ENCODE peak calls at places on chromosome 3, in seven cellular contexts. C is IMR-90, K is H9, S is neuronal stem cell, F is mesendoderm, G is mesenchymal stem cell, Y is trophoblast cell. D is an unnamed sample.

GRCh38 chr3:131526801-131527347 is 24.1 kb upstream of the MRPL3 start:
- DNase-seq in C (peak), K (peak), S (peak), F (peak), G (peak), Y (peak), D (peak)

GRCh38 chr3:138573138-138573537 is 20.9 kb downstream of the CEP70 start:
- DNase-seq in C (no peak), K (no peak), S (no peak), F (no peak), G (no peak), Y (no peak), D (no peak)

GRCh38 chr3:175163686-175164085 is 304.6 kb downstream of the NAALADL2 start:
- DNase-seq in C (no peak), K (no peak), S (no peak), F (no peak), G (no peak), Y (no peak), D (no peak)

GRCh38 chr3:125163739-125164601 is 48.6 kb downstream of the SLC12A8 start:
- DNase-seq in C (no peak), K (peak), S (no peak), F (peak), G (peak), Y (peak), D (no peak)

GRCh38 chr3:123444023-123444422 is 4.9 kb downstream of the ADCY5 start:
- DNase-seq in C (no peak), K (no peak), S (no peak), F (peak), G (no peak), Y (no peak), D (no peak)

GRCh38 chr3:41836360-41837134 is 125.4 kb downstream of the ULK4 start:
- DNase-seq in C (peak), K (no peak), S (no peak), F (no peak), G (no peak), Y (no peak), D (no peak)

GRCh38 chr3:181075098-181075497 is 85.6 kb upstream of the DNAJC19 start:
- DNase-seq in C (no peak), K (peak), S (no peak), F (peak), G (no peak), Y (no peak), D (no peak)

GRCh38 chr3:52846427-52846983 is 11.7 kb upstream of the MUSTN1 start:
- DNase-seq in C (no peak), K (no peak), S (no peak), F (no peak), G (no peak), Y (no peak), D (no peak)

GRCh38 chr3:56887402-56888025 is 85.8 kb upstream of the ARHGEF3 start:
- DNase-seq in C (no peak), K (no peak), S (no peak), F (no peak), G (no peak), Y (no peak), D (no peak)

GRCh38 chr3:103906808-103907207 is 1459.9 kb upstream of the ALCAM start:
- DNase-seq in C (no peak), K (no peak), S (no peak), F (no peak), G (peak), Y (no peak), D (no peak)
- H4K8ac ChIP-seq in C (no peak), K (no peak), S (no peak), F (no peak), G (no peak), Y (no peak), D (no peak)

GRCh38 chr3:58391156-58391865 is 42.3 kb downstream of the PDHB start:
- DNase-seq in C (peak), K (no peak), S (no peak), F (no peak), G (peak), Y (no peak), D (no peak)

GRCh38 chr3:58392191-58392590 is 41.4 kb downstream of the PDHB start:
- DNase-seq in C (no peak), K (no peak), S (no peak), F (no peak), G (peak), Y (no peak), D (no peak)

GRCh38 chr3:58386966-58387365 is 46.7 kb downstream of the PDHB start:
- DNase-seq in C (peak), K (peak), S (no peak), F (peak), G (peak), Y (no peak), D (no peak)

GRCh38 chr3:58387650-58388546 is 45.7 kb downstream of the PDHB start:
- DNase-seq in C (no peak), K (no peak), S (no peak), F (no peak), G (peak), Y (no peak), D (no peak)

GRCh38 chr3:58388550-58389061 is 45.0 kb downstream of the PDHB start:
- DNase-seq in C (peak), K (no peak), S (no peak), F (peak), G (peak), Y (no peak), D (no peak)
- H4K8ac ChIP-seq in C (peak), K (no peak), S (no peak), F (no peak), G (no peak), Y (no peak), D (no peak)

GRCh38 chr3:78670087-78670486 is 1097.7 kb downstream of the ROBO1 start:
- DNase-seq in C (no peak), K (no peak), S (no peak), F (no peak), G (no peak), Y (no peak), D (no peak)

GRCh38 chr3:78666458-78666800 is 1101.4 kb downstream of the ROBO1 start:
- DNase-seq in C (peak), K (no peak), S (no peak), F (no peak), G (no peak), Y (peak), D (no peak)

GRCh38 chr3:78665776-78666457 is 1101.9 kb downstream of the ROBO1 start:
- DNase-seq in C (no peak), K (no peak), S (no peak), F (peak), G (no peak), Y (no peak), D (no peak)

DNA sequence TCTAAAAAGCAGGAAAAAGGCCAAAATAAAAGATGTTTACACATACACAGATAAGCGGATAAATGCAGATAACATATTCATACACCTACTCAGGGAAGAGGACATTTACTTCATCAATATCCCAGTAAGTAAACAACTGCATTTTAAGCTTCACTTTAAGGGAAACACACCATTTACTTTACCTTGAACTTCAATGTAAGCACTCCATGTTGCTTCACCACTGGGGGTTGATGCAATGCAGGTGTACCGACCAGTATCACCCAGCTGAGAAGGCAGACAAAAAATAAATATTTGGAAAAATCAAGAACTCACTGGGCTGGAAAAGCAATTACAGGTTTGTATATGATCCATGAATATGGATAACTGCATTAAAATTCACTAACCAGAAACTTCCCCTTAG is 1099.5 kb downstream of the ROBO1 start:
- DNase-seq in C (no peak), K (no peak), S (no peak), F (no peak), G (no peak), Y (no peak), D (no peak)
- H4K8ac ChIP-seq in C (no peak), K (no peak), S (no peak), F (no peak), G (no peak), Y (no peak), D (no peak)

DNA sequence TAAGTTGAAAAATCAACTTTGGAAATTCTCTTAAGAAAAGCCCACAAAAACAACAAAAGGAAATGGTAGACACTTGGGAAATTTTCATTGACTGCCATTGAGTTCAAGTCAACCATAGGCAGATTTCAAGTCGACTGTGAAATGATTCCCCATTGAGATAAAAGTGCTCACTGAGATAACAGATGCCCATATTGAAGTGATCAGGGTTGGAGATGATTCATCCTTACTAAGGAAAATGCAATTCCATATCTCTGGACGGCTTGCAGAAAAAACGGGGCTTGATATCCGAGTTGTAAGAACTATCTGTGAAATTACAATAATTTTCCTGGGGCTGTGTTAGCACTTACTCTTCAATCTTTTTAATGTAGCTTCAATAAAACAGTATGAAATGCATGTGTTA is 373.1 kb upstream of the THRB start:
- DNase-seq in C (no peak), K (no peak), S (no peak), F (no peak), G (no peak), Y (peak), D (no peak)
- H4K8ac ChIP-seq in C (no peak), K (no peak), S (no peak), F (no peak), G (no peak), Y (no peak), D (no peak)